ENCODE peak calls at places on chromosomes 5 and 9, in nine cellular contexts. I, P, B, O, X, T, J, M and D are unnamed samples. For H3K4me1, the result is how much of the 10 kb centered on the place peaks cover.

GRCh38 chr9:83698976-83699585 is 8.7 kb downstream of the UBQLN1 start:
- DNase-seq in I (no peak), P (no peak), B (no peak), O (no peak), X (no peak), T (no peak), J (no peak), M (no peak), D (no peak)

GRCh38 chr5:58440882-58441281 is 19.0 kb downstream of the PLK2 start:
- DNase-seq in I (no peak), P (no peak), B (no peak), O (no peak), X (no peak), T (no peak), J (no peak), M (no peak), D (no peak)

GRCh38 chr9:18847576-18848275 is 185.3 kb downstream of the SAXO1 start:
- DNase-seq in I (no peak), P (no peak), B (no peak), O (no peak), X (peak), T (peak), J (no peak), M (no peak), D (no peak)

GRCh38 chr9:89664896-89665329 is 60.1 kb downstream of the GADD45G start:
- DNase-seq in I (peak), P (no peak), B (no peak), O (no peak), X (peak), T (no peak), J (no peak), M (no peak), D (no peak)

GRCh38 chr5:124438390-124439380 is 307.8 kb downstream of the ZNF608 start:
- DNase-seq in I (peak), P (no peak), B (no peak), O (no peak), X (no peak), T (no peak), J (no peak), M (no peak), D (no peak)

GRCh38 chr5:126917918-126918623 is 112.3 kb downstream of the MARCHF3 start:
- DNase-seq in I (no peak), P (no peak), B (peak), O (peak), X (peak), T (peak), J (no peak), M (no peak), D (no peak)

GRCh38 chr5:94355817-94356216 is 262.6 kb downstream of the KIAA0825 start:
- DNase-seq in I (no peak), P (no peak), B (no peak), O (no peak), X (no peak), T (no peak), J (no peak), M (no peak), D (no peak)

GRCh38 chr5:64210866-64211265 is 45.2 kb downstream of the RNF180 start:
- DNase-seq in I (no peak), P (no peak), B (no peak), O (peak), X (no peak), T (no peak), J (no peak), M (no peak), D (no peak)

GRCh38 chr5:14706615-14707021 is 42.1 kb downstream of the OTULIN start:
- DNase-seq in I (no peak), P (no peak), B (no peak), O (peak), X (no peak), T (no peak), J (no peak), M (no peak), D (no peak)

GRCh38 chr9:27539479-27540441 is 10.1 kb upstream of the MOB3B start:
- DNase-seq in I (peak), P (no peak), B (no peak), O (peak), X (no peak), T (no peak), J (peak), M (no peak), D (peak)

GRCh38 chr5:88689662-88690351 is 193.2 kb downstream of the MEF2C start:
- DNase-seq in I (no peak), P (no peak), B (no peak), O (no peak), X (no peak), T (no peak), J (no peak), M (no peak), D (no peak)

GRCh38 chr9:136799854-136800657 is 3.9 kb downstream of the CCDC183 start:
- DNase-seq in I (peak), P (peak), B (peak), O (peak), X (peak), T (peak), J (peak), M (no peak), D (peak)

GRCh38 chr5:106780355-106780754 is 890.4 kb downstream of the EFNA5 start:
- DNase-seq in I (no peak), P (no peak), B (no peak), O (no peak), X (no peak), T (no peak), J (no peak), M (no peak), D (no peak)

GRCh38 chr5:175082866-175083590 is 358.6 kb downstream of the MSX2 start:
- DNase-seq in I (no peak), P (no peak), B (no peak), O (no peak), X (no peak), T (no peak), J (no peak), M (no peak), D (no peak)

GRCh38 chr9:69035438-69036316 is at the start of gene FXN:
- DNase-seq in I (peak), P (peak), B (peak), O (peak), X (peak), T (peak), J (peak), M (peak), D (peak)

GRCh38 chr5:42547894-42548293 is 124.7 kb downstream of the GHR start:
- DNase-seq in I (no peak), P (no peak), B (no peak), O (no peak), X (no peak), T (no peak), J (no peak), M (no peak), D (no peak)

GRCh38 chr5:23367863-23368262 is 139.5 kb upstream of the PRDM9 start:
- DNase-seq in I (no peak), P (no peak), B (no peak), O (no peak), X (no peak), T (no peak), J (no peak), M (no peak), D (no peak)

GRCh38 chr5:1288439-1289335 is 6.2 kb downstream of the TERT start:
- DNase-seq in I (no peak), P (no peak), B (no peak), O (no peak), X (no peak), T (no peak), J (no peak), M (peak), D (peak)

GRCh38 chr5:141084487-141084989 is 9.9 kb upstream of the PCDHB2 start:
- DNase-seq in I (peak), P (no peak), B (peak), O (peak), X (peak), T (peak), J (no peak), M (no peak), D (no peak)

GRCh38 chr5:172701336-172702061 is 60.4 kb downstream of the NEURL1B start:
- DNase-seq in I (no peak), P (no peak), B (no peak), O (no peak), X (no peak), T (no peak), J (no peak), M (no peak), D (peak)

GRCh38 chr5:172700686-172701324 is 59.7 kb downstream of the NEURL1B start:
- DNase-seq in I (no peak), P (no peak), B (no peak), O (no peak), X (no peak), T (no peak), J (no peak), M (no peak), D (no peak)

GRCh38 chr5:172706796-172707195 is 64.2 kb downstream of the DUSP1 start:
- DNase-seq in I (no peak), P (no peak), B (no peak), O (no peak), X (no peak), T (no peak), J (no peak), M (no peak), D (no peak)

GRCh38 chr5:172705576-172706084 is 64.6 kb downstream of the NEURL1B start:
- DNase-seq in I (no peak), P (no peak), B (no peak), O (no peak), X (no peak), T (no peak), J (no peak), M (no peak), D (no peak)

GRCh38 chr5:172703952-172704351 is 62.9 kb downstream of the NEURL1B start:
- DNase-seq in I (no peak), P (no peak), B (no peak), O (no peak), X (no peak), T (no peak), J (no peak), M (no peak), D (no peak)
- H3K4me1 ChIP-seq in I (under half), P (under half), B (under half), O (under half), X (under half), T (under half), J (under half), M (under half), D (under half)

GRCh38 chr9:125757834-125758233 is 10.7 kb downstream of the PBX3 start:
- DNase-seq in I (no peak), P (no peak), B (no peak), O (no peak), X (no peak), T (no peak), J (no peak), M (no peak), D (no peak)

GRCh38 chr9:125759812-125760134 is 12.6 kb downstream of the PBX3 start:
- DNase-seq in I (peak), P (no peak), B (no peak), O (peak), X (no peak), T (no peak), J (no peak), M (no peak), D (no peak)

GRCh38 chr9:125760537-125760936 is 13.4 kb downstream of the PBX3 start:
- DNase-seq in I (no peak), P (no peak), B (no peak), O (no peak), X (no peak), T (no peak), J (no peak), M (no peak), D (no peak)

GRCh38 chr9:125761685-125762084 is 14.5 kb downstream of the PBX3 start:
- DNase-seq in I (no peak), P (no peak), B (no peak), O (no peak), X (no peak), T (no peak), J (no peak), M (no peak), D (no peak)

GRCh38 chr9:125758986-125759811 is 12.0 kb downstream of the PBX3 start:
- DNase-seq in I (no peak), P (no peak), B (no peak), O (peak), X (no peak), T (peak), J (no peak), M (no peak), D (peak)
- TF ChIP-seq CTCF in I (no peak), P (no peak), B (no peak), O (no peak), X (no peak), T (no peak), J (no peak), M (no peak), D (no peak)

GRCh38 chr5:113084402-113085083 is 107.9 kb downstream of the DCP2 start:
- DNase-seq in I (peak), P (no peak), B (no peak), O (no peak), X (no peak), T (peak), J (no peak), M (no peak), D (no peak)

GRCh38 chr5:113090336-113091106 is 113.9 kb downstream of the DCP2 start:
- DNase-seq in I (no peak), P (no peak), B (no peak), O (peak), X (no peak), T (no peak), J (no peak), M (no peak), D (no peak)

GRCh38 chr5:113085084-113085414 is 108.5 kb downstream of the DCP2 start:
- DNase-seq in I (no peak), P (no peak), B (no peak), O (no peak), X (no peak), T (no peak), J (no peak), M (no peak), D (no peak)

GRCh38 chr5:113089653-113090335 is 113.2 kb downstream of the DCP2 start:
- DNase-seq in I (no peak), P (no peak), B (no peak), O (peak), X (no peak), T (no peak), J (no peak), M (no peak), D (no peak)

GRCh38 chr5:113087994-113088519 is 111.5 kb downstream of the DCP2 start:
- DNase-seq in I (no peak), P (no peak), B (no peak), O (peak), X (no peak), T (no peak), J (no peak), M (no peak), D (no peak)
- H3K4me1 ChIP-seq in I (under half), P (under half), B (under half), O (half or more), X (under half), T (under half), J (under half), M (under half), D (under half)

DNA sequence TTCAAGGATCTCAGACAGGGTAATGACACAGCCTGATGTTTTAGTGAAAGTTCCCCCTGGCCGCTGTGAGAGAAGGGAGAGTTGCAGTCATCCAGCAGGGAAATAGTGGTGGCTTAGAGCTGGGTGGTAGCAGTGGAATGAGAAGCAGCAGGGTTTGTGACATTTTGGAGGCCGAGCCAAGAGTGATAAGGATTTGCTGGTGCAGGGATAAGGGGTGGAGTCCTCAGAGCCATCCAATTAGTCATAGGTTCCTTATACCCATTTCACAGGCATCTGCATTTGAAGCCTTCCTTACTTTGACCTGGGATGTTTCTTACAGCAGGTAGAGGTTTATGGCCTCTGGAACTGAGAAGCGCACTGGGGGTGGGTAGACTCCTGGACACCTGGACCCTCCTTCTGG is 12.8 kb downstream of the JADE2 start:
- DNase-seq in I (no peak), P (no peak), B (no peak), O (peak), X (no peak), T (no peak), J (no peak), M (no peak), D (no peak)
- TF ChIP-seq CTCF in I (no peak), P (no peak), B (no peak), O (no peak), X (no peak), T (no peak), J (no peak), M (no peak), D (no peak)